ENCODE peak calls at places on chromosomes 4 and X, in eight cellular contexts. U, C, O, E, Z, V, B and L are unnamed samples.

GRCh38 chr4:110357521-110357920 is 118.4 kb upstream of the ENPEP start:
- DNase-seq in C (peak; percentile 17), E (no peak), O (no peak), Z (no peak), U (no peak), B (no peak), V (no peak), L (no peak)

GRCh38 chr4:117983541-117984451 is 50.5 kb upstream of the NDST3 start:
- DNase-seq in Z (no peak), E (peak; percentile 17), C (no peak), B (no peak), O (no peak), U (no peak), V (no peak), L (peak; percentile 61)

GRCh38 chr4:112150920-112151319 is 5.7 kb downstream of the FAM241A start:
- DNase-seq in B (no peak), Z (no peak), U (no peak), C (no peak), V (no peak), E (no peak), O (no peak), L (no peak)

GRCh38 chr4:80878218-80878617 is 152.3 kb upstream of the BMP3 start:
- DNase-seq in C (no peak), Z (no peak), B (no peak), V (no peak), E (no peak), U (no peak), O (no peak), L (no peak)

GRCh38 chrX:70262952-70263567 is 3.1 kb upstream of the P2RY4 start:
- DNase-seq in V (peak; percentile 51), C (peak; percentile 63), Z (no peak), E (no peak), U (peak; percentile 23), O (peak; percentile 42), B (no peak), L (no peak)

GRCh38 chrX:33128048-33128805 is 83.1 kb downstream of the DMD start:
- DNase-seq in O (no peak), U (no peak), C (no peak), Z (no peak), B (no peak), E (no peak), V (no peak), L (no peak)

GRCh38 chr4:25857403-25857802 is 5.4 kb downstream of the SEL1L3 start:
- DNase-seq in O (no peak), B (no peak), C (no peak), Z (no peak), U (no peak), E (no peak), V (peak; percentile 29), L (no peak)

GRCh38 chr4:52984469-52984868 is 122.4 kb downstream of the RASL11B start:
- DNase-seq in Z (no peak), U (no peak), V (peak; percentile 37), O (no peak), C (peak; percentile 68), E (no peak), B (no peak), L (no peak)

GRCh38 chrX:100316987-100317386 is 93.1 kb downstream of the PCDH19 start:
- DNase-seq in U (no peak), V (no peak), C (peak; percentile 48), Z (no peak), O (no peak), E (no peak), B (no peak), L (peak; percentile 1)

GRCh38 chr4:99529218-99529617 is 18.4 kb downstream of the C4orf17 start:
- DNase-seq in U (no peak), Z (no peak), B (no peak), O (no peak), V (peak; percentile 11), C (no peak), E (no peak), L (no peak)

GRCh38 chr4:8376361-8377102 is 64.0 kb downstream of the ACOX3 start:
- DNase-seq in Z (no peak), B (no peak), O (no peak), E (no peak), U (no peak), V (no peak), C (no peak), L (no peak)

GRCh38 chrX:147803948-147804347 is 107.8 kb upstream of the FMR1 start:
- DNase-seq in O (peak; percentile 0), B (no peak), C (no peak), E (no peak), Z (no peak), U (peak; percentile 24), V (peak; percentile 1), L (no peak)

GRCh38 chr4:73220815-73221214 is 37.8 kb downstream of the ANKRD17 start:
- DNase-seq in Z (no peak), V (no peak), U (no peak), O (no peak), C (no peak), B (no peak), E (no peak), L (no peak)

GRCh38 chrX:66544181-66544580 is 94.7 kb downstream of the EDA2R start:
- DNase-seq in E (no peak), B (no peak), U (no peak), C (no peak), V (no peak), O (no peak), Z (no peak), L (no peak)

GRCh38 chr4:74230902-74231499 is 73.1 kb downstream of the MTHFD2L start:
- DNase-seq in B (no peak), O (peak; percentile 9), C (peak; percentile 88), E (peak; percentile 10), U (no peak), Z (no peak), V (peak; percentile 93), L (peak; percentile 35)

GRCh38 chr4:74503580-74503979 is 58.6 kb downstream of the AREG start:
- DNase-seq in O (no peak), C (peak; percentile 66), V (peak; percentile 90), E (no peak), B (no peak), Z (no peak), U (peak; percentile 8), L (no peak)

GRCh38 chr4:6019316-6020263 is 1.4 kb upstream of the C4orf50 start:
- DNase-seq in V (peak; percentile 52), C (peak; percentile 13), Z (no peak), U (peak; percentile 27), E (peak; percentile 13), B (peak; percentile 5), O (peak; percentile 44), L (no peak)

GRCh38 chr4:71406459-71406963 is 67.7 kb downstream of the SLC4A4 start:
- DNase-seq in U (no peak), C (peak; percentile 28), B (no peak), V (peak; percentile 42), O (no peak), Z (no peak), E (no peak), L (peak; percentile 29)

GRCh38 chr4:65805936-65806335 is 135.6 kb upstream of the EPHA5 start:
- DNase-seq in Z (no peak), O (no peak), U (no peak), C (no peak), B (no peak), V (no peak), E (no peak), L (no peak)
- H3K4me3 ChIP-seq in Z (no peak overlapping the region), O (no peak overlapping the region), U (no peak overlapping the region), C (no peak overlapping the region), B (no peak overlapping the region), V (no peak overlapping the region), E (no peak overlapping the region), L (no peak overlapping the region)

GRCh38 chr4:145639281-145639680 is 20.1 kb downstream of the MMAA start:
- DNase-seq in U (no peak), E (no peak), C (no peak), B (no peak), V (no peak), O (no peak), Z (no peak), L (no peak)

GRCh38 chr4:145635117-145635516 is 15.9 kb downstream of the MMAA start:
- DNase-seq in B (no peak), E (no peak), V (no peak), O (no peak), U (no peak), C (no peak), Z (no peak), L (no peak)

DNA sequence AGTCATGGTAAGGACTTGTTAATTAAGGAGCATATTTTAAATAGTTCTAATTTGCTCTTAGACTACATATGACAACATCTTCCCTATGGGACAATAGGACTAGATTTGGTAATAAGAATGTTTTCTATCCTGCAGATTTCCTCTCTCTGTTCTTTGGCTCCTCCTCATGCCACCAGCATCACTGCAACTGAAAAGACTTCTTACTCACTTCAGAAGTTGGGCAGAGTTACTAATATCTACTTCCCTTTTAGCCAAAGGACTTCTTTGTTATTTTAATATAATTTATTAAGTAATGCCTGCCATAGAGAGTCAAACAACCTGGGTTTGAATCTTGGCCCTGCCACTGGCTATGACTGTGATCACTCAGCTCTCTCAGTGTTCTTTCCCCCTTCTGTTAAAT is 16.4 kb downstream of the MMAA start:
- DNase-seq in Z (no peak), E (no peak), O (no peak), U (no peak), B (no peak), C (no peak), V (peak; percentile 35), L (no peak)
- H3K4me3 ChIP-seq in Z (no peak overlapping the region), E (no peak overlapping the region), O (no peak overlapping the region), U (no peak overlapping the region), B (no peak overlapping the region), C (no peak overlapping the region), V (no peak overlapping the region), L (no peak overlapping the region)

DNA sequence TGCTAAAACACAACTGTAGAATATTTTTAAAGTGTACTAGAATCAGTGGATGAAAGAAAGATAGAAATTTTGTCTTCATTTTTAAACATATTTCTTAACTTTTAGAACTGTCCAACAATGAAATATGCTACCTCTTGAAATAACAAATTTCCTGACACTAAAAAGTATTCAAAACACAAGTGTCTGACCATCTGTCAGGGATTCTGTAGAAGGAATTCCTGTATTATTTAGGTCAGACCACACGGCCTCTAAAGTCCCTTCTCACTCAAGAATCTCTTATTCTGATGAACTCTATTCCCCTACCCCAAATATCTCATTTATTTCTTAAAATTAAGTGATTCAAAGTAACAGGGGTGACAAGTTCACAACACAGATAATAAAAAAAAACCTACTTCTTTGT is 99.1 kb downstream of the MAML3 start:
- DNase-seq in C (no peak), O (no peak), Z (no peak), U (no peak), V (no peak), B (no peak), E (no peak), L (no peak)
- H3K4me3 ChIP-seq in C (no peak overlapping the region), O (no peak overlapping the region), Z (no peak overlapping the region), U (no peak overlapping the region), V (no peak overlapping the region), B (no peak overlapping the region), E (no peak overlapping the region), L (no peak overlapping the region)

DNA sequence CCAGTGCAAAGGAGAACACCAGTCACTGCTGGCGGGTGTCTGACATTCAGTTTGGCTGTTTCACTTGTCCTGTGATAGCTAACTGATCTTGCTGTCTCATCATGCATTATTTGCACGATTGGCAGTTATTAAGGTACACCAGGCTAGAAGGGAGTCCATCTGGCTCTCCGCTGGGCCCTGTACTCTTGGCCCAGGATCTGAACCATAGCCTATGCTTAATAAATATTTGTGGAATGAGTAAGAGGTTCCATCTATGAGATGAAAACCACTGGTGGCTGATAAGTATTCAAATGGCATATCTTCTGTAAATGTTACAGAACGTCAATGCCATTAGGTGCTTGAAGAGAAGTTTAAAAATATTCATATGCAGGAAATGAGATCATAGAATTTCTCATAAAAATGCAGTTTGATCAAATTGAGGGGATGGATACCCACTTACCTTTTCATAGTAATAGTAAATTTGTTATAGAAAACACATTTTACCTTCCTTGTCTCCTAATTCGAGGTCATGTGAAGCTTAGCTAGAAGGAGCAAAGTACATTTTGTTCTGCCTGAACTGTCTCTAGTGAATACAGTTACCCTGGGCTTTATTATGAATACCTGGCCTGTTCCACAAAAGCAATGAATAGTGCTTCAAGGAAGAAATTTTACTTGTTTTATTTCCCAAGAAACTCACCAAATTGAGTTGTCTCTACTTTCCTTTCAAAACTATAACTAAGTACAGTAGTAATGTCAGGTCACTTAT is 213.5 kb downstream of the CBR4 start:
- DNase-seq in O (peak; percentile 27), Z (peak; percentile 46), C (peak; percentile 71), V (peak; percentile 85), E (no peak), B (no peak), U (peak; percentile 80), L (peak; percentile 75)
- H3K4me3 ChIP-seq in O (peak overlapping the region; percentile 1), Z (no peak overlapping the region), C (no peak overlapping the region), V (no peak overlapping the region), E (no peak overlapping the region), B (no peak overlapping the region), U (no peak overlapping the region), L (no peak overlapping the region)